ENCODE peak calls at places on chromosomes 4 and X, in five cellular contexts. One of them, this sample, is unnamed.

GRCh38 chrX:118552501-118552900 is 56.9 kb downstream of the DOCK11 start:
- DNase-seq in activated T-helper 1 cell treated with Interleukin-2 at 50 U/mL for 16 hours: no peak
- DNase-seq in D721Med: no peak
- DNase-seq in HEK293T: no peak
- DNase-seq in omental fat pad: no peak
- DNase-seq in this sample: no peak

GRCh38 chr4:23163649-23164436 is 471.1 kb downstream of the GBA3 start:
- DNase-seq in HEK293T: no peak
- DNase-seq in omental fat pad: no peak
- DNase-seq in activated T-helper 1 cell treated with Interleukin-2 at 50 U/mL for 16 hours: no peak
- DNase-seq in D721Med: no peak
- DNase-seq in this sample: no peak

GRCh38 chr4:48346594-48346993 is 5.3 kb downstream of the SLAIN2 start:
- DNase-seq in HEK293T: no peak
- DNase-seq in omental fat pad: no peak
- DNase-seq in activated T-helper 1 cell treated with Interleukin-2 at 50 U/mL for 16 hours: no peak
- DNase-seq in D721Med: no peak
- DNase-seq in this sample: no peak

GRCh38 chrX:54181196-54181953 is 1.7 kb downstream of the FAM120C start:
- DNase-seq in activated T-helper 1 cell treated with Interleukin-2 at 50 U/mL for 16 hours: no peak
- DNase-seq in D721Med: no peak
- DNase-seq in HEK293T: no peak
- DNase-seq in omental fat pad: no peak
- DNase-seq in this sample: no peak

GRCh38 chrX:97556359-97556758 is 672.7 kb downstream of the RPA4 start:
- DNase-seq in HEK293T: no peak
- DNase-seq in activated T-helper 1 cell treated with Interleukin-2 at 50 U/mL for 16 hours: no peak
- DNase-seq in omental fat pad: no peak
- DNase-seq in D721Med: no peak
- DNase-seq in this sample: no peak

GRCh38 chr4:182556576-182556975 is 313.4 kb downstream of the TENM3 start:
- DNase-seq in activated T-helper 1 cell treated with Interleukin-2 at 50 U/mL for 16 hours: no peak
- DNase-seq in D721Med: no peak
- DNase-seq in omental fat pad: no peak
- DNase-seq in HEK293T: no peak
- DNase-seq in this sample: no peak

GRCh38 chrX:48083212-48083611 is 11.8 kb upstream of the ZNF630 start:
- DNase-seq in omental fat pad: no peak
- DNase-seq in activated T-helper 1 cell treated with Interleukin-2 at 50 U/mL for 16 hours: peak
- DNase-seq in HEK293T: peak
- DNase-seq in D721Med: no peak
- DNase-seq in this sample: no peak

GRCh38 chrX:1097328-1097727 is 115.1 kb downstream of the CRLF2 start:
- DNase-seq in HEK293T: no peak
- DNase-seq in D721Med: no peak
- DNase-seq in omental fat pad: no peak
- DNase-seq in activated T-helper 1 cell treated with Interleukin-2 at 50 U/mL for 16 hours: no peak
- DNase-seq in this sample: no peak

GRCh38 chr4:40662962-40663604 is 33.4 kb upstream of the RBM47 start:
- DNase-seq in omental fat pad: no peak
- DNase-seq in D721Med: no peak
- DNase-seq in HEK293T: no peak
- DNase-seq in activated T-helper 1 cell treated with Interleukin-2 at 50 U/mL for 16 hours: no peak
- DNase-seq in this sample: no peak

GRCh38 chr4:88999392-88999791 is 57.6 kb downstream of the FAM13A start:
- DNase-seq in D721Med: no peak
- DNase-seq in omental fat pad: no peak
- DNase-seq in HEK293T: no peak
- DNase-seq in activated T-helper 1 cell treated with Interleukin-2 at 50 U/mL for 16 hours: no peak
- DNase-seq in this sample: no peak

GRCh38 chr4:133062851-133063250 is 86.2 kb upstream of the PCDH10 start:
- DNase-seq in HEK293T: no peak
- DNase-seq in D721Med: no peak
- DNase-seq in omental fat pad: no peak
- DNase-seq in activated T-helper 1 cell treated with Interleukin-2 at 50 U/mL for 16 hours: no peak
- DNase-seq in this sample: no peak

GRCh38 chrX:104565791-104566687 is at the start of gene IL1RAPL2:
- DNase-seq in HEK293T: peak
- DNase-seq in omental fat pad: no peak
- DNase-seq in D721Med: no peak
- DNase-seq in activated T-helper 1 cell treated with Interleukin-2 at 50 U/mL for 16 hours: no peak
- DNase-seq in this sample: no peak

GRCh38 chrX:150184487-150184886 is 178.6 kb upstream of the MAMLD1 start:
- DNase-seq in omental fat pad: no peak
- DNase-seq in activated T-helper 1 cell treated with Interleukin-2 at 50 U/mL for 16 hours: no peak
- DNase-seq in D721Med: no peak
- DNase-seq in HEK293T: no peak
- DNase-seq in this sample: no peak

GRCh38 chrX:46628406-46629371 is 55.1 kb downstream of the CHST7 start:
- DNase-seq in D721Med: no peak
- DNase-seq in HEK293T: no peak
- DNase-seq in activated T-helper 1 cell treated with Interleukin-2 at 50 U/mL for 16 hours: no peak
- DNase-seq in omental fat pad: no peak
- DNase-seq in this sample: no peak

GRCh38 chrX:108018659-108019381 is 26.0 kb upstream of the VSIG1 start:
- DNase-seq in HEK293T: no peak
- DNase-seq in D721Med: no peak
- DNase-seq in omental fat pad: no peak
- DNase-seq in activated T-helper 1 cell treated with Interleukin-2 at 50 U/mL for 16 hours: no peak
- DNase-seq in this sample: no peak

GRCh38 chr4:15353207-15353606 is 74.6 kb upstream of the C1QTNF7 start:
- DNase-seq in omental fat pad: no peak
- DNase-seq in HEK293T: no peak
- DNase-seq in activated T-helper 1 cell treated with Interleukin-2 at 50 U/mL for 16 hours: no peak
- DNase-seq in D721Med: no peak
- DNase-seq in this sample: no peak

GRCh38 chr4:105140684-105141490 is 5.8 kb upstream of the TET2 start:
- DNase-seq in omental fat pad: no peak
- DNase-seq in HEK293T: peak
- DNase-seq in activated T-helper 1 cell treated with Interleukin-2 at 50 U/mL for 16 hours: peak
- DNase-seq in D721Med: no peak
- DNase-seq in this sample: no peak

GRCh38 chr4:6474053-6474568 is 1.7 kb upstream of the PPP2R2C start:
- DNase-seq in D721Med: no peak
- DNase-seq in activated T-helper 1 cell treated with Interleukin-2 at 50 U/mL for 16 hours: no peak
- DNase-seq in omental fat pad: peak
- DNase-seq in HEK293T: peak
- DNase-seq in this sample: no peak

GRCh38 chr4:23827971-23828680 is 61.7 kb downstream of the PPARGC1A start:
- DNase-seq in D721Med: no peak
- DNase-seq in activated T-helper 1 cell treated with Interleukin-2 at 50 U/mL for 16 hours: no peak
- DNase-seq in HEK293T: no peak
- DNase-seq in omental fat pad: no peak
- DNase-seq in this sample: no peak

GRCh38 chr4:38805530-38806145 is 1.0 kb upstream of the TLR1 start:
- DNase-seq in D721Med: no peak
- DNase-seq in HEK293T: no peak
- DNase-seq in omental fat pad: no peak
- DNase-seq in activated T-helper 1 cell treated with Interleukin-2 at 50 U/mL for 16 hours: no peak
- DNase-seq in this sample: no peak

GRCh38 chr4:154467886-154468285 is 23.7 kb downstream of the DCHS2 start:
- DNase-seq in HEK293T: no peak
- DNase-seq in omental fat pad: no peak
- DNase-seq in D721Med: no peak
- DNase-seq in activated T-helper 1 cell treated with Interleukin-2 at 50 U/mL for 16 hours: no peak
- DNase-seq in this sample: no peak

GRCh38 chr4:76562161-76562560 is 127.1 kb downstream of the SHROOM3 start:
- DNase-seq in HEK293T: no peak
- DNase-seq in activated T-helper 1 cell treated with Interleukin-2 at 50 U/mL for 16 hours: no peak
- DNase-seq in D721Med: no peak
- DNase-seq in omental fat pad: no peak
- DNase-seq in this sample: no peak

GRCh38 chr4:150411527-150411926 is 170.4 kb upstream of the MAB21L2 start:
- DNase-seq in omental fat pad: no peak
- DNase-seq in D721Med: no peak
- DNase-seq in activated T-helper 1 cell treated with Interleukin-2 at 50 U/mL for 16 hours: no peak
- DNase-seq in HEK293T: no peak
- DNase-seq in this sample: no peak

GRCh38 chr4:133150643-133151300 is 1.7 kb downstream of the PCDH10 start:
- DNase-seq in D721Med: no peak
- DNase-seq in HEK293T: no peak
- DNase-seq in activated T-helper 1 cell treated with Interleukin-2 at 50 U/mL for 16 hours: no peak
- DNase-seq in omental fat pad: no peak
- DNase-seq in this sample: no peak

GRCh38 chrX:22950278-22951266 is 49.2 kb upstream of the DDX53 start:
- DNase-seq in omental fat pad: no peak
- DNase-seq in activated T-helper 1 cell treated with Interleukin-2 at 50 U/mL for 16 hours: no peak
- DNase-seq in HEK293T: no peak
- DNase-seq in D721Med: no peak
- DNase-seq in this sample: no peak

GRCh38 chr4:152162331-152162697 is 373.6 kb downstream of the FBXW7 start:
- DNase-seq in omental fat pad: no peak
- DNase-seq in activated T-helper 1 cell treated with Interleukin-2 at 50 U/mL for 16 hours: no peak
- DNase-seq in HEK293T: no peak
- DNase-seq in D721Med: no peak
- DNase-seq in this sample: no peak

GRCh38 chrX:72609313-72609712 is 36.7 kb upstream of the HDAC8 start:
- DNase-seq in omental fat pad: no peak
- DNase-seq in HEK293T: peak
- DNase-seq in activated T-helper 1 cell treated with Interleukin-2 at 50 U/mL for 16 hours: no peak
- DNase-seq in D721Med: no peak
- DNase-seq in this sample: no peak

GRCh38 chr4:5780831-5781480 is 70.0 kb downstream of the EVC start:
- DNase-seq in omental fat pad: no peak
- DNase-seq in HEK293T: no peak
- DNase-seq in D721Med: no peak
- DNase-seq in activated T-helper 1 cell treated with Interleukin-2 at 50 U/mL for 16 hours: no peak
- DNase-seq in this sample: no peak

GRCh38 chrX:66064261-66064660 is 24.4 kb upstream of the VSIG4 start:
- DNase-seq in activated T-helper 1 cell treated with Interleukin-2 at 50 U/mL for 16 hours: no peak
- DNase-seq in D721Med: no peak
- DNase-seq in HEK293T: no peak
- DNase-seq in omental fat pad: no peak
- DNase-seq in this sample: no peak

GRCh38 chr4:7412586-7412975 is 22.1 kb downstream of the PSAPL1 start:
- DNase-seq in activated T-helper 1 cell treated with Interleukin-2 at 50 U/mL for 16 hours: no peak
- DNase-seq in omental fat pad: no peak
- DNase-seq in HEK293T: no peak
- DNase-seq in D721Med: no peak
- DNase-seq in this sample: no peak

GRCh38 chr4:128544277-128544676 is 256.7 kb upstream of the PGRMC2 start:
- DNase-seq in HEK293T: no peak
- DNase-seq in omental fat pad: no peak
- DNase-seq in activated T-helper 1 cell treated with Interleukin-2 at 50 U/mL for 16 hours: no peak
- DNase-seq in D721Med: no peak
- DNase-seq in this sample: no peak

This sample was measured in T-helper 17 cell.